ENCODE peak calls at places on chromosome X, in seven cellular contexts. Z is WTC11; W is activated T-helper 1 cell treated with Interleukin-2 at 50 U/mL for 16 hours; V is stimulated activated CD4-positive, alpha-beta T cell treated with anti-CD3 and anti-CD28 coated beads, Interleukin-12 subunit alpha, Interleukin-12 subunit beta, amount 100 ng/mL, for 4 hours; I is GM23248; X is iris pigment epithelial cell; K is T-helper 2 cell. Q is an unnamed sample.
A peak's percentile ranks its signal among the peaks of the same experiment; 100 is the strongest.

GRCh38 chrX:110210417-110211139 is 107.3 kb downstream of the AMMECR1 start:
- DNase-seq in Z (no peak), W (no peak), V (no peak), I (peak; percentile 82), X (peak; percentile 81), K (no peak), Q (no peak)

GRCh38 chrX:13078739-13079444 is 34.5 kb upstream of the FAM9C start:
- DNase-seq in Z (no peak), W (no peak), V (no peak), I (peak; percentile 82), X (peak; percentile 86), K (no peak), Q (no peak)

GRCh38 chrX:152896450-152896849 is 1.4 kb upstream of the ZNF185 start:
- DNase-seq in Z (no peak), W (no peak), V (no peak), I (peak; percentile 51), X (no peak), K (no peak), Q (no peak)

GRCh38 chrX:19646298-19646697 is 131.0 kb upstream of the MAP3K15 start:
- DNase-seq in Z (no peak), W (no peak), V (no peak), I (no peak), X (no peak), K (no peak), Q (no peak)

GRCh38 chrX:110167952-110168451 is 149.9 kb downstream of the AMMECR1 start:
- DNase-seq in Z (peak; percentile 66), W (peak; percentile 41), V (peak; percentile 22), I (peak; percentile 45), X (no peak), K (peak; percentile 23), Q (no peak)

GRCh38 chrX:102739642-102740041 is 19.1 kb downstream of the GPRASP3 start:
- DNase-seq in Z (no peak), W (no peak), V (no peak), I (no peak), X (peak; percentile 9), K (no peak), Q (no peak)

GRCh38 chrX:103120748-103121147 is 27.8 kb upstream of the NXF3 start:
- DNase-seq in Z (no peak), W (no peak), V (no peak), I (no peak), X (no peak), K (no peak), Q (no peak)

GRCh38 chrX:69051901-69052300 is 113.4 kb downstream of the PJA1 start:
- DNase-seq in Z (no peak), W (no peak), V (no peak), I (no peak), X (no peak), K (no peak), Q (no peak)

GRCh38 chrX:13763489-13763888 is 28.9 kb downstream of the OFD1 start:
- DNase-seq in Z (no peak), W (no peak), V (no peak), I (no peak), X (no peak), K (no peak), Q (no peak)

GRCh38 chrX:71871367-71871766 is 39.3 kb upstream of the NHSL2 start:
- DNase-seq in Z (no peak), W (no peak), V (no peak), I (peak; percentile 51), X (peak; percentile 18), K (no peak), Q (no peak)

GRCh38 chrX:153667931-153668396 is 5.6 kb downstream of the PNCK start:
- DNase-seq in Z (peak; percentile 84), W (peak; percentile 47), V (peak; percentile 75), I (peak; percentile 72), X (peak; percentile 65), K (peak; percentile 47), Q (peak; percentile 54)

GRCh38 chrX:119999087-119999634 is 55.6 kb upstream of the NKAP start:
- DNase-seq in Z (peak; percentile 28), W (no peak), V (no peak), I (no peak), X (no peak), K (no peak), Q (no peak)

GRCh38 chrX:137352101-137352660 is 213.7 kb upstream of the ZIC3 start:
- DNase-seq in Z (peak; percentile 10), W (no peak), V (no peak), I (no peak), X (no peak), K (no peak), Q (no peak)

GRCh38 chrX:24371391-24371972 is 11.0 kb downstream of the SUPT20HL1 start:
- DNase-seq in Z (peak; percentile 74), W (peak; percentile 26), V (peak; percentile 27), I (peak; percentile 56), X (peak; percentile 59), K (peak; percentile 18), Q (peak; percentile 33)

GRCh38 chrX:129626026-129626425 is 28.7 kb downstream of the APLN start:
- DNase-seq in Z (no peak), W (no peak), V (no peak), I (no peak), X (no peak), K (no peak), Q (no peak)

GRCh38 chrX:150035531-150035930 is 97.2 kb upstream of the EOLA2 start:
- DNase-seq in Z (no peak), W (no peak), V (no peak), I (peak; percentile 64), X (no peak), K (no peak), Q (no peak)

GRCh38 chrX:16825306-16826035 is 39.2 kb downstream of the TXLNG start:
- DNase-seq in Z (no peak), W (no peak), V (no peak), I (peak; percentile 69), X (peak; percentile 88), K (no peak), Q (no peak)

GRCh38 chrX:125769628-125770027 is 396.5 kb downstream of the DCAF12L2 start:
- DNase-seq in Z (no peak), W (no peak), V (no peak), I (no peak), X (no peak), K (no peak), Q (no peak)

GRCh38 chrX:136162827-136163427 is 15.6 kb downstream of the FHL1 start:
- DNase-seq in Z (peak; percentile 63), W (peak; percentile 4), V (peak; percentile 31), I (peak; percentile 73), X (peak; percentile 61), K (peak; percentile 11), Q (no peak)

GRCh38 chrX:7641141-7641540 is 201.8 kb upstream of the VCX start:
- DNase-seq in Z (no peak), W (no peak), V (no peak), I (no peak), X (no peak), K (no peak), Q (no peak)

GRCh38 chrX:112851806-112852205 is 11.2 kb upstream of the AMOT start:
- DNase-seq in Z (no peak), W (no peak), V (no peak), I (peak; percentile 36), X (peak; percentile 34), K (no peak), Q (no peak)

GRCh38 chrX:150365051-150365952 is 2.2 kb downstream of the MAMLD1 start:
- DNase-seq in Z (peak; percentile 77), W (no peak), V (peak; percentile 52), I (peak; percentile 77), X (peak; percentile 58), K (peak; percentile 34), Q (no peak)

GRCh38 chrX:79176028-79176427 is 31.5 kb downstream of the GPR174 start:
- DNase-seq in Z (no peak), W (no peak), V (no peak), I (no peak), X (no peak), K (no peak), Q (no peak)

GRCh38 chrX:49915352-49916222 is 6.8 kb upstream of the CLCN5 start:
- DNase-seq in Z (peak; percentile 25), W (no peak), V (peak; percentile 20), I (peak; percentile 61), X (peak; percentile 62), K (peak; percentile 17), Q (peak; percentile 26)

GRCh38 chrX:43750248-43750676 is 94.2 kb downstream of the MAOA start:
- DNase-seq in Z (peak; percentile 33), W (no peak), V (peak; percentile 8), I (peak; percentile 59), X (peak; percentile 59), K (peak; percentile 17), Q (peak; percentile 15)

GRCh38 chrX:19303216-19303880 is 40.4 kb upstream of the PDHA1 start:
- DNase-seq in Z (no peak), W (no peak), V (no peak), I (peak; percentile 75), X (peak; percentile 52), K (no peak), Q (no peak)